ENCODE peak calls at places on chromosomes 13 and 19, in four cellular contexts. U, V, I and G are unnamed samples.

GRCh38 chr13:34750078-34750703 is 191.9 kb upstream of the NBEA start:
- DNase-seq in U (no peak), V (no peak), I (no peak), G (no peak)

GRCh38 chr19:18879579-18880373 is 16.2 kb downstream of the CERS1 start:
- DNase-seq in U (peak), V (no peak), I (peak), G (no peak)

GRCh38 chr13:24716011-24716410 is 35.8 kb downstream of the ATP12A start:
- DNase-seq in U (no peak), V (no peak), I (no peak), G (no peak)

GRCh38 chr19:36488816-36489138 is 584 bp downstream of the ZNF566 start:
- DNase-seq in U (no peak), V (no peak), I (peak), G (peak)

GRCh38 chr19:19460761-19461265 is 54.5 kb downstream of the TSSK6 start:
- DNase-seq in U (no peak), V (no peak), I (no peak), G (no peak)

GRCh38 chr19:13978306-13978705 is 26.0 kb downstream of the DCAF15 start:
- DNase-seq in U (no peak), V (peak), I (peak), G (no peak)

GRCh38 chr13:45602183-45602582 is 13.4 kb downstream of the ERICH6B start:
- DNase-seq in U (peak), V (no peak), I (no peak), G (no peak)

GRCh38 chr19:4198467-4199126 is 16.1 kb downstream of the ANKRD24 start:
- DNase-seq in U (no peak), V (no peak), I (no peak), G (no peak)

GRCh38 chr13:106152047-106152446 is 383.4 kb downstream of the EFNB2 start:
- DNase-seq in U (no peak), V (no peak), I (no peak), G (no peak)

GRCh38 chr13:102708991-102709390 is 14.1 kb upstream of the METTL21C start:
- DNase-seq in U (no peak), V (no peak), I (no peak), G (no peak)

GRCh38 chr13:99027661-99028425 is 50.0 kb upstream of the DOCK9 start:
- DNase-seq in U (no peak), V (no peak), I (no peak), G (no peak)

GRCh38 chr13:59776924-59777690 is 386.6 kb downstream of the DIAPH3 start:
- DNase-seq in U (no peak), V (no peak), I (no peak), G (no peak)

GRCh38 chr13:27338207-27338606 is 67.6 kb downstream of the RASL11A start:
- DNase-seq in U (no peak), V (no peak), I (no peak), G (no peak)

GRCh38 chr13:110391273-110391672 is 84.2 kb downstream of the COL4A2 start:
- DNase-seq in U (no peak), V (no peak), I (no peak), G (no peak)

GRCh38 chr19:49165111-49165750 is 7.6 kb downstream of the TRPM4 start:
- DNase-seq in U (no peak), V (no peak), I (no peak), G (no peak)

GRCh38 chr19:30710721-30711120 is 338.5 kb downstream of the ZNF536 start:
- DNase-seq in U (no peak), V (no peak), I (no peak), G (no peak)

GRCh38 chr13:113655358-113656014 is 2.5 kb downstream of the ATP4B start:
- DNase-seq in U (no peak), V (no peak), I (no peak), G (no peak)

GRCh38 chr13:67230243-67230773 is at the start of gene PCDH9:
- DNase-seq in U (peak), V (peak), I (peak), G (peak)

GRCh38 chr13:113667771-113668490 is 912 bp downstream of the GRK1 start:
- DNase-seq in U (no peak), V (no peak), I (no peak), G (no peak)

GRCh38 chr13:43390582-43390981 is 367.2 kb downstream of the DNAJC15 start:
- DNase-seq in U (no peak), V (no peak), I (no peak), G (no peak)

GRCh38 chr19:38650911-38651584 is 3.6 kb downstream of the ACTN4 start:
- DNase-seq in U (peak), V (no peak), I (no peak), G (no peak)

GRCh38 chr13:113943821-113944565 is 29.9 kb downstream of the C13orf46 start:
- DNase-seq in U (no peak), V (no peak), I (no peak), G (no peak)

GRCh38 chr13:106499113-106499512 is 36.3 kb downstream of the EFNB2 start:
- DNase-seq in U (no peak), V (no peak), I (no peak), G (no peak)

GRCh38 chr13:20945952-20946383 is 43.4 kb upstream of the XPO4 start:
- DNase-seq in U (no peak), V (peak), I (no peak), G (no peak)

GRCh38 chr13:40271931-40272775 is 394.3 kb downstream of the FOXO1 start:
- DNase-seq in U (peak), V (no peak), I (no peak), G (no peak)

GRCh38 chr19:45473366-45474190 is 5.8 kb downstream of the FOSB start:
- DNase-seq in U (no peak), V (no peak), I (no peak), G (no peak)

GRCh38 chr13:27712421-27712820 is 79.9 kb upstream of the GSX1 start:
- DNase-seq in U (peak), V (no peak), I (no peak), G (peak)

GRCh38 chr19:17806945-17807344 is 12.0 kb downstream of the B3GNT3 start:
- DNase-seq in U (peak), V (no peak), I (no peak), G (no peak)

GRCh38 chr19:3080281-3080680 is 13.9 kb upstream of the GNA11 start:
- DNase-seq in U (no peak), V (no peak), I (no peak), G (no peak)

GRCh38 chr19:54458648-54459281 is 4.8 kb downstream of the LENG9 start:
- DNase-seq in U (no peak), V (no peak), I (peak), G (no peak)

GRCh38 chr13:28441533-28441928 is 53.4 kb downstream of the FLT1 start:
- DNase-seq in U (no peak), V (no peak), I (no peak), G (no peak)

GRCh38 chr13:113291997-113292862 is 4.8 kb upstream of the LAMP1 start:
- DNase-seq in U (no peak), V (no peak), I (peak), G (no peak)

GRCh38 chr13:65843314-65843731 is 1386.8 kb downstream of the PCDH9 start:
- DNase-seq in U (no peak), V (no peak), I (no peak), G (no peak)

DNA sequence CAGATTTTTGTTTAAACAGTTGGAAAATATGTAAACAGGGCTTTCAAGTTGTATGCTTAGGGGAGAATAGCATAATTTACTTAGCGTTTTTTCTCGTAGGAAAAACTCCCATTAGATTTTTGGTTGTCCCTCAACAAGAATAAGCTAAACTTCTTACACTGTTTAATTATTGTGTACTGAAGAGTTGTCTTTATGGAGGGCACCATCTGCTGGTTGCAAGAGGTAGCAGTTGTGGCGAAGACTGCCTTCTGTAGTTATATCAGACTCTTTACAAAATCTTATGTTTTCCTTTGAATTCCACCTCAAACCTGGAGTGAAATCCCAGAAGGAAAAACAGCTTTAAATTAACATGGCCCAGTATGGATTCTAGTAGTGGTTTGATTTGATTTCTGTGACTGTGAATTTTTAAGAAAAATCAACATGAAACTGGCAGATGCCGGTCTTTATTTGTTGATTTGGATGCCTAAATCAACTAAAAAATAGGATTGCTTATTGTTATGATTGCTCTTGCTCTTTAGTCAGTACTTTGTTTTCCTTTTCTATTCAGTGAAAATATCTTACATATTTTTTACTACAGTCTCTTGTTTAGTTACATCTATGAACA is 53.4 kb downstream of the PDS5B start:
- DNase-seq in U (peak), V (no peak), I (peak), G (peak)
- TF ChIP-seq JUN in U (no peak), V (no peak), I (no peak), G (no peak)

GRCh38 chr19:7069042-7069903 is at the start of gene ZNF557:
- DNase-seq in U (peak), V (peak), I (peak), G (peak)

GRCh38 chr19:7067716-7068115 is 1.8 kb upstream of the ZNF557 start:
- DNase-seq in U (no peak), V (no peak), I (no peak), G (no peak)

GRCh38 chr19:7069904-7070226 is 362 bp downstream of the ZNF557 start:
- DNase-seq in U (no peak), V (no peak), I (no peak), G (no peak)

GRCh38 chr19:7072541-7072940 is 3.0 kb downstream of the ZNF557 start:
- DNase-seq in U (no peak), V (no peak), I (no peak), G (no peak)

GRCh38 chr19:7068599-7068998 is 904 bp upstream of the ZNF557 start:
- DNase-seq in U (no peak), V (no peak), I (no peak), G (no peak)
- TF ChIP-seq JUN in U (no peak), V (no peak), I (no peak), G (no peak)

GRCh38 chr13:87661471-87661870 is 9.7 kb upstream of the SLITRK5 start:
- DNase-seq in U (no peak), V (no peak), I (no peak), G (no peak)

DNA sequence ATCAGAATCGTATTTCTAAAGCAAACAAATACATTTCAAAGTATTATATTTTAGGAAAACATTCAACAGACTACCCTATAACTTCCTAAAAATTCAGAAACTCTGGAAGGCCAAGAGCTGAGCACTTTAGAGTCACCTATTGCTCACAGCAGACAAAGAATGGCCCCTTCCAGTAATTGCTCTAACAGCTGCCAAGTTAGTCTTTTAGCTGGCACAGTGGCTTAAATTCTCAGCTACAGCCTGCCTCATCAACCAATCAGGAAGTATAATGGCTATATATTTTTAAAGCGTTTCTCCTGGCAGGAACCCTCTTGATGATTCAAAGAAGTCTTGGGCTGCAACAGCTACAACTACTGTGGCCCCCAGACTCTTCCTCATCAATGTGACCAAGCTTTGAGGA is 14.9 kb upstream of the SLITRK5 start:
- DNase-seq in U (no peak), V (no peak), I (no peak), G (no peak)
- TF ChIP-seq JUN in U (no peak), V (no peak), I (no peak), G (no peak)

GRCh38 chr19:52603558-52604207 is 33.6 kb downstream of the ZNF701 start:
- DNase-seq in U (no peak), V (no peak), I (no peak), G (no peak)
- TF ChIP-seq JUN in U (no peak), V (no peak), I (no peak), G (no peak)